ENCODE peak calls at places on chromosomes 3 and 15, in four cellular contexts. R is Panc1, Q is SK-N-SH, K is spleen. F is an unnamed sample.

GRCh38 chr3:195207731-195208130 is 63.2 kb downstream of the XXYLT1 start:
- DNase-seq in R (no peak), Q (no peak), K (no peak), F (no peak)

GRCh38 chr3:130894130-130894872 is 417 bp downstream of the ATP2C1 start:
- DNase-seq in Q (peak; percentile 75), K (peak; percentile 92), R (no peak), F (peak; percentile 67)

GRCh38 chr3:71057526-71057894 is 526.0 kb downstream of the FOXP1 start:
- DNase-seq in R (no peak), K (no peak), Q (no peak), F (no peak)

GRCh38 chr3:23539185-23539584 is 266.6 kb upstream of the UBE2E1 start:
- DNase-seq in Q (no peak), K (no peak), R (no peak), F (no peak)

GRCh38 chr15:48913141-48913540 is 35.2 kb downstream of the EID1 start:
- DNase-seq in R (no peak), K (no peak), Q (no peak), F (no peak)

GRCh38 chr3:185152433-185153169 is at the start of gene C3orf70:
- DNase-seq in R (no peak), K (peak; percentile 85), Q (peak; percentile 88), F (peak; percentile 85)

GRCh38 chr15:101337976-101338375 is 42.9 kb upstream of the SNRPA1 start:
- DNase-seq in K (no peak), Q (no peak), R (no peak), F (no peak)

GRCh38 chr3:174931473-174931872 is 72.3 kb downstream of the NAALADL2 start:
- DNase-seq in Q (no peak), K (no peak), R (no peak), F (no peak)

GRCh38 chr3:171566803-171567422 is 106.7 kb upstream of the TNIK start:
- DNase-seq in K (no peak), Q (peak; percentile 50), R (peak; percentile 15), F (no peak)

GRCh38 chr3:190886945-190887344 is 24.5 kb upstream of the GMNC start:
- DNase-seq in Q (no peak), R (no peak), K (no peak), F (no peak)

GRCh38 chr3:48688032-48688736 is 2.5 kb upstream of the NCKIPSD start:
- DNase-seq in Q (no peak), K (no peak), R (no peak), F (no peak)
- TF ChIP-seq POLR2AphosphoS5 in Q (no peak), K (no peak), R (no peak), F (peak; percentile 37)

GRCh38 chr15:65004993-65005392 is 15.3 kb upstream of the SPG21 start:
- DNase-seq in K (no peak), R (no peak), Q (no peak), F (no peak)
- H3K4me1 ChIP-seq in K (no peaks in the 10 kb centered on the region), R (no peaks in the 10 kb centered on the region), Q (no peaks in the 10 kb centered on the region), F (no peaks in the 10 kb centered on the region)

GRCh38 chr3:66722675-66723074 is 221.9 kb upstream of the LRIG1 start:
- DNase-seq in K (no peak), R (no peak), Q (no peak), F (peak; percentile 88)
- TF ChIP-seq POLR2AphosphoS5 in K (no peak), R (no peak), Q (no peak), F (peak; percentile 64)

DNA sequence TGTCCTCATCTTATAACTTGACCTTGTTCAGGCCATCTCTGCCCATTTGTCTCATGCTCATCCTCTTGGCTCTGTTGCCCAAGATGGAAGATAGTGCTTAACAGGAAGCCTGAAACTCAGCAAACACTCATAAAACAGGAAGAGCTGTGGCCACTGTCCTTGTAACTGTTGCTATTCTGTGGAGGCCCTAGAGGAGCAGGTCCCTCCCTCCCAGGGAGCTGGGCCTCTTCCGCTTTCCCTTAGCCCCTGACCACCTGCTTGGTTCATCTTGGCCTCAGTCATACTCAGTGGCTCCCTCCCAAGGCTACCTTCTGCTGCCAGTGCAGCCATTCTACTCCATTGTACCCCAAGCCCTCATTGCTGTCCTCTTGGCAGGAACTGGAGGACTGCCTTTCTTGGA is 3.5 kb downstream of the MAPKAPK3 start:
- DNase-seq in K (no peak), R (no peak), Q (no peak), F (no peak)
- H3K4me1 ChIP-seq in K (peaks cover 50% of the 10 kb centered on the region), R (no peaks in the 10 kb centered on the region), Q (peaks cover 5% of the 10 kb centered on the region), F (no peaks in the 10 kb centered on the region)

GRCh38 chr15:26242565-26242964 is 379.4 kb upstream of the ATP10A start:
- DNase-seq in K (no peak), Q (no peak), R (no peak), F (no peak)

DNA sequence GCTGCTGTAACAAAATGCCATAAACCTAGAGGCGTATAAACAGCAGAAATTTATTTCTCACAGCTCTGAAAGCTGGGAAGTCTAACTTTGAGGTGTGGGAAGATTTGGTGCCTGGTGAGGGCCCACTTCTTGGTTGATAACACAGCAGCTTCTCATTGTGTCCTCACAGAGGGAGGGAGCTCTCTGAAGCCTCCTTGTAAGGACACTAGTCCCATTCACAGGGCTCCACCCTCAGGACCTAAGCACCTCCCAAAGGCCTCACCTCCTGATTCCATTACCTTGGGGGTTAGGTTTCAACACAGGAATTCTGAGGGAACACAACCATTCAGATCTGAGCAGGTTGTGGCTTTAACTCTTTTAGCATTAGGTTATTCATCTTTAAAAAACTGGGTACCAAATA is 380.3 kb upstream of the ATP10A start:
- DNase-seq in R (no peak), K (no peak), Q (no peak), F (no peak)
- TF ChIP-seq POLR2AphosphoS5 in R (no peak), K (no peak), Q (no peak), F (no peak)

GRCh38 chr3:158418035-158418434 is 153.0 kb upstream of the MLF1 start:
- DNase-seq in R (no peak), Q (no peak), K (no peak), F (no peak)

GRCh38 chr3:158420654-158421396 is 150.2 kb upstream of the MLF1 start:
- DNase-seq in K (no peak), Q (no peak), R (no peak), F (no peak)

DNA sequence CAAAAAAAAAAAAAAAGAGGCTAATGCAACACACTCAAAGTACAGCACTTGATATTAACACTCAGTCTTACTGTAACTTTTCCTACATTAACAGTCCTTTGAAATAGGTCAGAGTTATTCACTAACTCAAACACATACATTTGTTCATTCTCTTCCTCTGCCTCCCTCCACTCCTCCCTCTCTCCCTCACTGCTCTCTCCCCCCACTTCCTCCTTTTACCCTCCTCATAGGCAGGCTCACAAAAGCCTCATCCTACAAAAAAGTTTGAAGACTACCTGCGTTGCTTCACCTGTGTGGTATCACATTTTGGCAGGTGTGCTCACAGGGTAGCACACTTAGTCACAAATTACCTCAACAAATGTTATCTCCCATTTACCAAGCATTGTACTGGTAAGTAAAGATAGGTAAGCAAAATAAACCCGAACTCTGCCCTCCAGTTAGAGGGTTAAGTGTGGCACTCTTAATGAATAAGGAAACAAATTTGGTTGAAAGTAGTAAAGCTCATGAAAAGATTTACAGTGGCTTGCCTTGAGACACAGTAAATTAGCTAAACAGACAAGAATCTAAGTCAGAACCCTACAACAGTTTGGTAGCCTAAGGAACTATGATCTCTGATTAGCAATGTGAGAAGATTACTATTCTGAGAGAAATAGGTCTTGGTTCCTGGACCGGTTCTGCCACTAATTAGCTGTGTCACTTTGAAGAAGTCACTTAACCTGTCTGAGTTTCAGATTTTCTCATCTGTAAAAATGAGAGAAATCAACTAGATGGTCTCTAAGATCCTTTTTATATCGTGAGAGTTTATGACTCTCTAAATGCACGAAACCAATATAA is 151.0 kb upstream of the MLF1 start:
- DNase-seq in R (no peak), Q (no peak), K (no peak), F (no peak)
- H3K4me1 ChIP-seq in R (no peaks in the 10 kb centered on the region), Q (no peaks in the 10 kb centered on the region), K (no peaks in the 10 kb centered on the region), F (no peaks in the 10 kb centered on the region)

GRCh38 chr15:41773332-41773728 is 954 bp upstream of the MAPKBP1 start:
- DNase-seq in K (no peak), Q (no peak), R (no peak), F (no peak)

GRCh38 chr15:41774062-41774872 is at the start of gene MAPKBP1:
- DNase-seq in K (peak; percentile 100), R (peak; percentile 91), Q (peak; percentile 94), F (peak; percentile 98)

GRCh38 chr15:41774873-41775417 is 661 bp downstream of the MAPKBP1 start:
- DNase-seq in Q (no peak), K (peak; percentile 73), R (no peak), F (no peak)

GRCh38 chr15:41773729-41774061 is 589 bp upstream of the MAPKBP1 start:
- DNase-seq in R (no peak), Q (no peak), K (no peak), F (no peak)

DNA sequence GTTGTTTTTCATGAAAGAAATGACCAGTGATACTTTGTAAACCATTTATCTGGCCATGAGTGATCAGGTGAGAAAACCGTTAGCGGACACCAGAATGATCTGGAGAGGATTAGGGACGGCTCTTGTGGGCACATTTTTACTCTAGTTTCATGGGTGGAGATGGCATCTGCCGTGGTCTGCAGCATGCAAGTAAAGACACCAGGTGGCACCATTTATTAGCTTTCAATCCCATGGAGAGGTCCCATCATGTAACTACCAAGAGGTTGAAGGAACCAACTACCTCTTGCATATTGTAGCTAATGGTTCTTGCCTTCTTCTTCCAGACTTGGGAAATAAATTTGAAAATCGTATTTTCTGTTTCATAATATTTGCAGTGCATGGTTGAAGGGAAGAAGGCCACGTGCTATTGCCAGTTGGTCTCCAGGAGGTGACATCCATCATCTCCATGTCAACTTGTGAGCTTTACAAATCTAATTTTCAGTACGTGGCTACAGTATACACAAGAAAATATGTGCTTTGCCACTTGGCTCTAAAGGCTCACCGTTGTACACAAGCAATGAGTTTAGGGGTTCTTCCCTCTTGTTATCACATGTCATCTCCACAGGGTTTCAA is 1.5 kb upstream of the MAPKBP1 start:
- DNase-seq in R (no peak), Q (peak; percentile 61), K (no peak), F (peak; percentile 73)
- TF ChIP-seq POLR2AphosphoS5 in R (no peak), Q (no peak), K (no peak), F (no peak)